ENCODE peak calls at places on chromosome 6, in five cellular contexts. L, H, J, B and A are unnamed samples.

GRCh38 chr6:107032051-107032450 is 4.1 kb downstream of the MTRES1 start:
- DNase-seq in J (no peak), B (no peak), H (no peak), L (no peak), A (no peak)

GRCh38 chr6:112910256-112910655 is 563.1 kb downstream of the RFPL4B start:
- DNase-seq in L (no peak), B (no peak), J (no peak), H (no peak), A (no peak)

GRCh38 chr6:149037026-149037734 is 280.3 kb upstream of the TAB2 start:
- DNase-seq in B (no peak), J (no peak), H (no peak), L (no peak), A (no peak)

GRCh38 chr6:84492246-84493135 is 265.0 kb upstream of the CEP162 start:
- DNase-seq in B (no peak), L (no peak), J (no peak), H (no peak), A (no peak)

GRCh38 chr6:169861431-169862045 is 110.1 kb downstream of the ERMARD start:
- DNase-seq in J (no peak), B (no peak), L (no peak), H (peak; percentile 61), A (no peak)

GRCh38 chr6:43200541-43200940 is 18.5 kb downstream of the CUL9 start:
- DNase-seq in B (no peak), H (no peak), L (no peak), J (no peak), A (no peak)

GRCh38 chr6:33430991-33431879 is 11.4 kb downstream of the SYNGAP1 start:
- DNase-seq in H (no peak), L (peak; percentile 75), B (peak; percentile 82), J (peak; percentile 62), A (peak; percentile 83)

GRCh38 chr6:21748343-21749063 is 155.0 kb downstream of the SOX4 start:
- DNase-seq in H (no peak), J (no peak), L (no peak), B (no peak), A (no peak)

GRCh38 chr6:38282911-38283310 is 356.8 kb downstream of the BTBD9 start:
- DNase-seq in B (no peak), J (no peak), L (no peak), H (no peak), A (no peak)

GRCh38 chr6:89034586-89035251 is 45.8 kb upstream of the PNRC1 start:
- DNase-seq in B (no peak), L (no peak), H (no peak), J (peak; percentile 54), A (no peak)

GRCh38 chr6:169982461-169983386 is 231.3 kb downstream of the ERMARD start:
- DNase-seq in B (no peak), L (peak; percentile 48), J (no peak), H (no peak), A (no peak)

GRCh38 chr6:43772571-43773049 is 2.6 kb downstream of the VEGFA start:
- DNase-seq in J (peak; percentile 28), L (peak; percentile 80), B (no peak), H (no peak), A (no peak)

GRCh38 chr6:164578616-164579015 is 730.8 kb downstream of the C6orf118 start:
- DNase-seq in L (no peak), J (no peak), H (no peak), B (no peak), A (no peak)

GRCh38 chr6:21935561-21936028 is 342.0 kb downstream of the SOX4 start:
- DNase-seq in J (peak; percentile 41), L (no peak), H (no peak), B (no peak), A (no peak)

GRCh38 chr6:137921823-137922222 is 54.8 kb downstream of the TNFAIP3 start:
- DNase-seq in B (no peak), J (no peak), L (no peak), H (no peak), A (no peak)

GRCh38 chr6:29627762-29628418 is 5.1 kb downstream of the GABBR1 start:
- DNase-seq in B (peak; percentile 71), L (peak; percentile 80), H (no peak), J (peak; percentile 57), A (no peak)

GRCh38 chr6:83592770-83593394 is 80.5 kb downstream of the PRSS35 start:
- DNase-seq in J (peak; percentile 52), H (no peak), B (no peak), L (no peak), A (no peak)

GRCh38 chr6:32944265-32944664 is 3.4 kb upstream of the HLA-DMB start:
- DNase-seq in H (no peak), L (no peak), B (peak; percentile 9), J (no peak), A (no peak)

GRCh38 chr6:128202169-128202765 is 301.4 kb upstream of the THEMIS start:
- DNase-seq in J (no peak), L (no peak), H (no peak), B (no peak), A (no peak)

GRCh38 chr6:160260283-160261119 is 1.9 kb upstream of the SLC22A2 start:
- DNase-seq in H (no peak), J (no peak), B (no peak), L (no peak), A (peak; percentile 6)

GRCh38 chr6:71533939-71534379 is 245.3 kb downstream of the OGFRL1 start:
- DNase-seq in B (no peak), H (no peak), L (no peak), J (peak; percentile 1), A (no peak)

GRCh38 chr6:65461121-65461520 is 245.9 kb downstream of the EYS start:
- DNase-seq in B (no peak), J (no peak), H (no peak), L (no peak), A (no peak)

GRCh38 chr6:43986177-43986825 is 141.0 kb downstream of the MRPL14 start:
- DNase-seq in J (no peak), B (no peak), H (no peak), L (no peak), A (no peak)

GRCh38 chr6:9523462-9523861 is 891.4 kb downstream of the TFAP2A start:
- DNase-seq in H (no peak), L (no peak), B (no peak), J (peak; percentile 19), A (no peak)

GRCh38 chr6:118743744-118744143 is 92.4 kb upstream of the CEP85L start:
- DNase-seq in L (no peak), H (no peak), B (no peak), J (no peak), A (no peak)

GRCh38 chr6:24859608-24860007 is 60.9 kb upstream of the ARMH2 start:
- DNase-seq in B (no peak), L (no peak), J (no peak), H (no peak), A (no peak)

GRCh38 chr6:25476126-25476525 is 175.9 kb upstream of the SCGN start:
- DNase-seq in H (no peak), L (no peak), J (no peak), B (no peak), A (no peak)

GRCh38 chr6:131182991-131183425 is 47.7 kb downstream of the AKAP7 start:
- DNase-seq in H (no peak), J (peak; percentile 42), B (no peak), L (no peak), A (no peak)

GRCh38 chr6:47483516-47483852 is 5.9 kb downstream of the CD2AP start:
- DNase-seq in B (no peak), H (no peak), J (no peak), L (no peak), A (no peak)

GRCh38 chr6:166738778-166739654 is 112.0 kb upstream of the RPS6KA2 start:
- DNase-seq in B (no peak), H (no peak), L (no peak), J (no peak), A (no peak)

GRCh38 chr6:108650781-108651180 is 90.1 kb downstream of the FOXO3 start:
- DNase-seq in B (no peak), J (no peak), H (no peak), L (no peak), A (no peak)
- H3K27ac ChIP-seq in B (no peak overlapping the region), J (no peak overlapping the region), H (peak overlapping the region; percentile 79), L (peak overlapping the region; percentile 84), A (no peak overlapping the region)

DNA sequence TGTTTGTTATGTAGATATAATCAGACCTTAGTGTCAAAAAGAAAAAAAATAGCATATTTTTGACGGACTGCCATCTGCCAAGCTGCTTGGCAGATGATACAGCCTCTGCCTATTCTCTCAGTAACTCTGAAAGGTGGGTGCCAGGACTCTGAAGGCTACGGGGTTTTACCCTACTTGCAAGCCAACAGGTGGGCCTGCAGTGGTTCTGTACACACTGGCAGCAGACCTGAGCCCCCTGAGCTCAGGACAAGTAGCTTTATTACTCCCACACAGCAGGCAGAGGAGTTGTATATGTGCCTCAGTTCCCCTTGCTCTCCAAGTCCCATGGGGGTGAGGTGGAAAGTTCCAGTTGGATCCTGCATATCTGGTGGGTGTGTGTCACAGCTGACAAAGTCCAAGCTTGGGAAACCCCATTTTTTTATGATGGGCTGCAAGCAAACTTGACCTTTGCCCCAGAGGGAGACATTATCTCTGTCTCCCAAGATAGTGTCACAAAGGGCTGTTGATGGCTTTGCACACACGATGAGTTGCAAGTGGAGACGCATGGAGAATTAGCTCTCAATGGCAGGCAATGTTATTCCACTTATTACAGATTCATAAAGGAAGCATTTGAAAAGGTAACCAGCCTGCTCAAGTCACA is 20.5 kb upstream of the AFDN start:
- DNase-seq in H (no peak), J (no peak), L (no peak), B (no peak), A (no peak)
- H3K27ac ChIP-seq in H (no peak overlapping the region), J (no peak overlapping the region), L (no peak overlapping the region), B (no peak overlapping the region), A (no peak overlapping the region)

GRCh38 chr6:150668882-150669476 is 69.3 kb downstream of the PLEKHG1 start:
- DNase-seq in B (no peak), J (no peak), L (no peak), H (no peak), A (no peak)

GRCh38 chr6:150666071-150666470 is 66.4 kb downstream of the PLEKHG1 start:
- DNase-seq in L (no peak), J (no peak), H (no peak), B (no peak), A (no peak)

GRCh38 chr6:150670311-150670710 is 70.6 kb downstream of the PLEKHG1 start:
- DNase-seq in B (no peak), L (no peak), H (no peak), J (no peak), A (no peak)

GRCh38 chr6:150664091-150664490 is 64.4 kb downstream of the PLEKHG1 start:
- DNase-seq in H (no peak), B (no peak), J (no peak), L (no peak), A (no peak)

GRCh38 chr6:150667977-150668716 is 68.5 kb downstream of the PLEKHG1 start:
- DNase-seq in B (no peak), L (peak; percentile 90), H (no peak), J (peak; percentile 29), A (peak; percentile 40)
- H3K27ac ChIP-seq in B (no peak overlapping the region), L (no peak overlapping the region), H (no peak overlapping the region), J (no peak overlapping the region), A (no peak overlapping the region)

GRCh38 chr6:11404081-11404480 is 133.5 kb upstream of the TMEM170B start:
- DNase-seq in H (no peak), J (no peak), L (no peak), B (no peak), A (no peak)

GRCh38 chr6:11404845-11405244 is 132.7 kb upstream of the TMEM170B start:
- DNase-seq in L (no peak), H (no peak), B (no peak), J (no peak), A (no peak)

GRCh38 chr6:11398451-11399326 is 138.9 kb upstream of the TMEM170B start:
- DNase-seq in J (peak; percentile 27), B (no peak), L (no peak), H (no peak), A (no peak)

GRCh38 chr6:11407403-11407802 is 130.1 kb upstream of the TMEM170B start:
- DNase-seq in L (no peak), H (no peak), J (peak; percentile 53), B (no peak), A (no peak)

GRCh38 chr6:11403035-11403601 is 134.4 kb upstream of the TMEM170B start:
- DNase-seq in L (no peak), J (no peak), B (no peak), H (no peak), A (no peak)
- H3K27ac ChIP-seq in L (no peak overlapping the region), J (peak overlapping the region; percentile 48), B (no peak overlapping the region), H (no peak overlapping the region), A (no peak overlapping the region)